ENCODE peak calls at places on chromosomes 1 and 21, in seven cellular contexts. K is K562, Z is GM12892, M is HepG2, E is SK-N-SH, V is H1, J is GM12878. P is an unnamed sample.

GRCh38 chr1:220708244-220708643 is 18.1 kb downstream of the C1orf115 start:
- DNase-seq in K (no peak), Z (no peak), M (peak; percentile 24), E (no peak), V (no peak), J (no peak), P (no peak)

GRCh38 chr1:243792401-243792800 is 57.6 kb downstream of the AKT3 start:
- DNase-seq in K (no peak), Z (no peak), M (no peak), E (no peak), V (no peak), J (no peak), P (no peak)

GRCh38 chr1:101509370-101509769 is 272.6 kb downstream of the S1PR1 start:
- DNase-seq in K (no peak), Z (no peak), M (no peak), E (no peak), V (no peak), J (no peak), P (no peak)

GRCh38 chr1:225915538-225915991 is 8.5 kb downstream of the PYCR2 start:
- DNase-seq in K (no peak), Z (no peak), M (no peak), E (peak; percentile 89), V (no peak), J (no peak), P (no peak)

GRCh38 chr21:41387042-41387819 is 25.4 kb downstream of the MX2 start:
- DNase-seq in K (no peak), Z (no peak), M (no peak), E (no peak), V (no peak), J (no peak), P (no peak)

GRCh38 chr1:76799700-76800099 is 67.6 kb upstream of the ST6GALNAC5 start:
- DNase-seq in K (no peak), Z (no peak), M (no peak), E (peak; percentile 24), V (no peak), J (no peak), P (no peak)

GRCh38 chr1:234866007-234866866 is 256.3 kb upstream of the IRF2BP2 start:
- DNase-seq in K (peak; percentile 89), Z (no peak), M (peak; percentile 81), E (no peak), V (no peak), J (no peak), P (no peak)

GRCh38 chr1:117821782-117822447 is 107.5 kb downstream of the GDAP2 start:
- DNase-seq in K (no peak), Z (no peak), M (peak; percentile 87), E (no peak), V (no peak), J (no peak), P (no peak)

GRCh38 chr1:204463125-204464060 is 31.2 kb downstream of the PIK3C2B start:
- DNase-seq in K (no peak), Z (no peak), M (no peak), E (peak; percentile 49), V (no peak), J (no peak), P (no peak)

GRCh38 chr1:209641216-209642181 is 10.7 kb downstream of the LAMB3 start:
- DNase-seq in K (no peak), Z (no peak), M (no peak), E (no peak), V (no peak), J (no peak), P (no peak)
- TF ChIP-seq TAF1 in K (no peak), Z (no peak), M (no peak), E (no peak), V (no peak), J (no peak), P (no peak)

DNA sequence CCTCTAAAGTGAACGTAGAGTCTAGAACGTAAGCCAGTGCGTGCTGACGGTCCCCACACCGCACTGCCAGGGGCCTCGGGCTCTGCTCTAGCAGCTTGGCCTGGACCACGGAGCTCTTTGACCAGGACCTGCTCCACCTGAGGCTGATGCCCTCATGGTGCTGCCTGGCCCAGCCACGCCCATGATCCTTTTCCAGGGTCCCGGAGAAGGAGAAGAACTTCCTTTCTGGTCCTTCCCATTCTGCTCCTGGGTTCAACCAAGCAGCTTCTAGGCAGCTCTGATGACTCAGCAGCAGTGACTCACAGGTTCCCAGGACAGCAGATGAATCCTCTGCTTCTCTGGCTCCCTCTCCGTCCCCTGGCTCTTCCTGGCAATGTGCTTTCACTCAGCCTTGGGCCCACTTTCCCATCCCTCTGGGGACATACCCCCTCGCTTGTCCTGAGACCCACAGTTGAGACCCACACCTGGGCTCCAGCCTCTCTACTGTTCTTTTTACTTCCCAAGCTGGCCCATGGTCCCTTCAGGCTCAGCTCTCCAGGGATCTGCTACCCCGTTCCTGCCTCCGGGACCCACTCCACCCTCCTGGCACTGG is 246.3 kb upstream of the RAB4A start:
- DNase-seq in K (peak; percentile 68), Z (no peak), M (peak; percentile 59), E (no peak), V (no peak), J (no peak), P (no peak)
- TF ChIP-seq TAF1 in K (no peak), Z (no peak), M (no peak), E (no peak), V (no peak), J (no peak), P (no peak)

GRCh38 chr1:228555074-228555989 is 68.2 kb downstream of the RNF187 start:
- DNase-seq in K (peak; percentile 21), Z (no peak), M (peak; percentile 44), E (peak; percentile 27), V (no peak), J (no peak), P (no peak)
- TF ChIP-seq TAF1 in K (no peak), Z (no peak), M (no peak), E (no peak), V (no peak), J (no peak), P (no peak)

DNA sequence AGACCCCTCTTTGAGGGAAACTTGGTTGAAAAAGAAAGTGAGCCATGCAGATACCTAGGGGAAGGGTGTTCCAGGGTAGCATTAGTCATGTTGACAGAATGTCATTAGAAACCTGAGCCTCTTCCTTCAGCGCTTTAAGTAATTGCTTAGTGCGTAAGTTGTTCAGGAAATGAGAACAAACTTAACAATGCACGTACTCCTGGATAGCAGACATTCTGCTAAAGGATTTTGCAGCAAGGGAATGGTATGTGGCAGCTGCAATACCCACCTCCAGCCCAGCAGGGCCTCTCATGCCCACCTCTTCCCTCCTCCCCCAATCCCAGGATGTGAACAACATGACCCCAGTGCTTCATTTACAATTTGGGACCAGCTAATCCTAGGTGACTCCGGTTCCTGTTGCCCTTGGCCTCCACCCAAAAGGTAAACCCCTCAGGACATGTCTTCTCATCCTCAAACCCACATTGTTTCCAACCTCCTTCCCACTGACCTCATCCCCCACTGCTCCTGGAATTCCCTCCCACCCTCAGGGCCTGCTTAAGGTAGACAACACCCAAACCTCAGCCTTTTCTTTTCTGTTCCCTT is 98.0 kb upstream of the BCAR3 start:
- DNase-seq in K (no peak), Z (no peak), M (no peak), E (no peak), V (peak; percentile 36), J (no peak), P (no peak)
- TF ChIP-seq TAF1 in K (no peak), Z (no peak), M (no peak), E (no peak), V (no peak), J (no peak), P (no peak)

GRCh38 chr1:43232482-43232881 is 37.3 kb upstream of the TMEM125 start:
- DNase-seq in K (no peak), Z (no peak), M (no peak), E (no peak), V (no peak), J (no peak), P (no peak)

GRCh38 chr1:43227138-43227836 is 42.5 kb upstream of the TMEM125 start:
- DNase-seq in K (peak; percentile 87), Z (peak; percentile 58), M (peak; percentile 64), E (peak; percentile 79), V (peak; percentile 80), J (peak; percentile 34), P (peak; percentile 54)

GRCh38 chr1:43233631-43234030 is 36.2 kb upstream of the TMEM125 start:
- DNase-seq in K (no peak), Z (no peak), M (no peak), E (no peak), V (no peak), J (no peak), P (no peak)

GRCh38 chr1:43232071-43232470 is 37.7 kb upstream of the TMEM125 start:
- DNase-seq in K (no peak), Z (no peak), M (no peak), E (no peak), V (no peak), J (no peak), P (no peak)

DNA sequence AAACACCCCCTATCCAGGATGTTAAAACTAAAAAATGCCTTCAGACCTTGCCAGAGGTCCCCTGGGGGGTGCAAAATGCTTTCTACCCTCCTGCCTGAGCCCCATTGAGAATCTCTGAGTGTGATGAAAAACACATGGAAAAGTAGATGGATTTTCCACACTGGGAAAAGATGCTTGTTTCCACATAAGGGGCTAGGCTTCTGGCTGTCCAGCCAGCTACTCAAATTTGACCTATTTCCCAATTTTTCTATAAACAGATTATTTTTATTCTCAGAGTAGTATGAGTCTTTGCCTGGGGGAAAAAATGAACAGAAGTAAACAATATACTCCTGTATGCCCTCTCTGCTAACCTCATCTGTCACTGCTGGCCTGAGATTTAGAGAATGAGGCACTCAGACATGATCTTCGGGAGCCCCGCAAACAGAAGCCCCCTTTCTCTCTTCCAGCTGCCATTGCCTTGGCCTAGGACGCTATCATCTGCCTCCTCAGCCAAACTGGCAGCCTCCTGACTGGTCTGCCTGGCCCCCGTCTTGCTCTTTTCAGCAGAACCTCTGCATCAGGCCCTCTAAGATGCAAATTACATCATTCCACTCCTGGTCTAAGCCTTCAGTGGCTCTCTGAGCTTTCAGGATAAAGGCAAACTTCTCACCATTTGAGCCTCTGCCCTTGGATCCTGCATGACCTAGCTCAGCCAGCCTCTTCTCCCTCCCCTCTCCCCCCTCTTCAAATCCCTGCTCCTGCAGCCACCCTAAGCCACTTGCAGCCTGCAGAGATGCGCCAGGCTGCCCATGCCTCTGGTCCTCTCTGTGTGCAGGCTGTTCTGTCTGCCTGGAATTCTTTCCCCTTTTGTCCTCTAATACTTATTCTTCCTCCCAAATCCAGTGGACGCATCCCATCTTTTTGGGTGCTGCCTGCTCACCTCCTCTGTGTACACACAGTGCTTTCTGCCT is 39.7 kb upstream of the TMEM125 start:
- DNase-seq in K (no peak), Z (no peak), M (no peak), E (no peak), V (no peak), J (no peak), P (no peak)
- TF ChIP-seq TAF1 in K (no peak), Z (no peak), M (no peak), E (no peak), V (no peak), J (no peak), P (no peak)

GRCh38 chr1:16006010-16006409 is 2.0 kb downstream of the SRARP start:
- DNase-seq in K (no peak), Z (no peak), M (no peak), E (no peak), V (no peak), J (no peak), P (no peak)
- TF ChIP-seq TAF1 in K (no peak), Z (no peak), M (no peak), E (no peak), V (no peak), J (no peak), P (no peak)

GRCh38 chr1:64140596-64140995 is 62.8 kb upstream of the UBE2U start:
- DNase-seq in K (no peak), Z (no peak), M (no peak), E (no peak), V (no peak), J (no peak), P (no peak)
- TF ChIP-seq TAF1 in K (no peak), Z (no peak), M (no peak), E (no peak), V (no peak), J (no peak), P (no peak)